ENCODE peak calls at places on chromosome 1, in nine cellular contexts. F is cardiac fibroblast, A is left lung, S is Kasumi-1, K is GM12891, T is SK-N-SH, G is SHP77, W is NCI-H1417 treated with DMSO at 0.1 percent for 48 hours, Z is fibroblast of the aortic adventitia. V is an unnamed sample.

GRCh38 chr1:54886724-54887664 is at the start of gene DHCR24:
- DNase-seq in G (peak; percentile 89), Z (peak; percentile 73), S (peak; percentile 82), F (peak; percentile 85), K (peak; percentile 97), W (no peak), T (peak; percentile 99), A (peak; percentile 87), V (peak; percentile 90)

GRCh38 chr1:221494670-221495069 is 247.2 kb downstream of the DUSP10 start:
- DNase-seq in W (no peak), S (no peak), F (peak; percentile 53), G (no peak), Z (peak; percentile 31), T (no peak), A (no peak), K (no peak), V (peak; percentile 83)

GRCh38 chr1:35120458-35121133 is 41.4 kb downstream of the ZMYM1 start:
- DNase-seq in W (no peak), K (peak; percentile 49), T (peak; percentile 11), S (no peak), G (no peak), Z (peak; percentile 13), A (no peak), F (peak; percentile 23), V (peak; percentile 13)

GRCh38 chr1:184748767-184749166 is 5.9 kb downstream of the EDEM3 start:
- DNase-seq in W (no peak), S (no peak), K (no peak), G (no peak), T (no peak), Z (peak; percentile 43), F (no peak), A (no peak), V (no peak)

GRCh38 chr1:204451352-204452124 is 39.9 kb upstream of the PPP1R15B start:
- DNase-seq in G (no peak), F (no peak), K (no peak), W (no peak), A (no peak), Z (no peak), S (no peak), T (no peak), V (no peak)

GRCh38 chr1:10283318-10283984 is 73.1 kb downstream of the KIF1B start:
- DNase-seq in Z (no peak), K (peak; percentile 6), T (no peak), A (no peak), S (no peak), W (no peak), F (no peak), G (no peak), V (peak; percentile 73)

GRCh38 chr1:6515771-6516170 is 24.3 kb upstream of the PLEKHG5 start:
- DNase-seq in G (no peak), K (no peak), S (no peak), T (no peak), A (no peak), W (no peak), Z (no peak), F (no peak), V (peak; percentile 76)

GRCh38 chr1:160681067-160681890 is 30.3 kb downstream of the CD48 start:
- DNase-seq in T (peak; percentile 19), A (peak; percentile 74), Z (peak; percentile 40), G (peak; percentile 64), W (no peak), K (no peak), F (peak; percentile 80), S (peak; percentile 93), V (peak; percentile 60)

GRCh38 chr1:14686701-14687100 is 88.2 kb downstream of the KAZN start:
- DNase-seq in T (no peak), F (no peak), A (no peak), W (no peak), Z (no peak), S (no peak), K (no peak), G (no peak), V (no peak)

GRCh38 chr1:80218112-80218511 is 1211.6 kb upstream of the ADGRL4 start:
- DNase-seq in Z (peak; percentile 68), W (no peak), T (peak; percentile 27), K (no peak), F (peak; percentile 71), A (no peak), G (peak; percentile 39), S (peak; percentile 68), V (peak; percentile 74)

GRCh38 chr1:158930504-158930903 is 848 bp upstream of the PYHIN1 start:
- DNase-seq in W (no peak), T (no peak), Z (no peak), G (no peak), F (peak; percentile 0), A (no peak), S (no peak), K (no peak), V (no peak)

GRCh38 chr1:29805122-29805895 is 569.0 kb downstream of the PTPRU start:
- DNase-seq in S (no peak), Z (no peak), W (no peak), F (no peak), G (no peak), T (peak; percentile 15), A (no peak), K (no peak), V (peak; percentile 14)

GRCh38 chr1:43796111-43796581 is 88.8 kb downstream of the ST3GAL3 start:
- DNase-seq in W (no peak), Z (peak; percentile 63), S (peak; percentile 58), T (no peak), A (no peak), K (no peak), F (peak; percentile 73), G (no peak), V (peak; percentile 34)

GRCh38 chr1:182677393-182678098 is 6.8 kb downstream of the RGS8 start:
- DNase-seq in G (no peak), A (no peak), F (no peak), Z (no peak), K (peak; percentile 30), S (peak; percentile 9), T (no peak), W (no peak), V (no peak)

GRCh38 chr1:244778356-244778755 is 57.1 kb upstream of the COX20 start:
- DNase-seq in W (no peak), F (peak; percentile 44), Z (peak; percentile 70), S (no peak), A (no peak), K (no peak), G (no peak), T (no peak), V (peak; percentile 78)

GRCh38 chr1:239896569-239896968 is 195.1 kb upstream of the FMN2 start:
- DNase-seq in G (no peak), Z (no peak), A (no peak), T (peak; percentile 37), S (no peak), K (no peak), W (no peak), F (no peak), V (no peak)

GRCh38 chr1:85502625-85503083 is 37.7 kb upstream of the DDAH1 start:
- DNase-seq in F (peak; percentile 90), W (no peak), T (peak; percentile 48), A (no peak), K (no peak), S (peak; percentile 59), G (peak; percentile 2), Z (peak; percentile 84), V (peak; percentile 70)

GRCh38 chr1:20430355-20431290 is 55.4 kb downstream of the CAMK2N1 start:
- DNase-seq in A (no peak), F (peak; percentile 43), K (peak; percentile 58), W (no peak), T (peak; percentile 86), S (peak; percentile 23), G (peak; percentile 45), Z (peak; percentile 34), V (peak; percentile 37)

GRCh38 chr1:199472025-199472424 is 555.5 kb upstream of the NR5A2 start:
- DNase-seq in Z (peak; percentile 45), G (no peak), F (peak; percentile 32), W (no peak), T (no peak), A (no peak), K (no peak), S (no peak), V (no peak)

GRCh38 chr1:41417335-41417682 is 56.1 kb downstream of the FOXO6 start:
- DNase-seq in T (no peak), S (no peak), F (no peak), Z (no peak), G (no peak), W (no peak), K (no peak), A (no peak), V (no peak)

GRCh38 chr1:165356876-165357275 is 361 bp upstream of the LMX1A start:
- DNase-seq in W (no peak), G (no peak), A (no peak), Z (no peak), F (no peak), K (no peak), T (no peak), S (no peak), V (no peak)

GRCh38 chr1:41578712-41579335 is 94.3 kb upstream of the EDN2 start:
- DNase-seq in F (peak; percentile 27), A (no peak), K (no peak), Z (peak; percentile 11), G (peak; percentile 32), S (no peak), W (no peak), T (peak; percentile 27), V (peak; percentile 40)

GRCh38 chr1:245575710-245576109 is 420.9 kb downstream of the KIF26B start:
- DNase-seq in W (no peak), T (no peak), F (peak; percentile 67), G (no peak), S (no peak), Z (peak; percentile 44), A (no peak), K (no peak), V (peak; percentile 46)

GRCh38 chr1:191953516-191953915 is 204.7 kb upstream of the RGS18 start:
- DNase-seq in T (no peak), F (no peak), S (no peak), Z (no peak), A (no peak), K (no peak), G (no peak), W (no peak), V (no peak)

GRCh38 chr1:233081686-233082085 is 131.3 kb downstream of the NTPCR start:
- DNase-seq in T (peak; percentile 5), A (no peak), K (no peak), G (no peak), Z (no peak), S (peak; percentile 27), W (no peak), F (peak; percentile 22), V (peak; percentile 25)

GRCh38 chr1:170267317-170267716 is 121.6 kb downstream of the NTMT2 start:
- DNase-seq in K (no peak), S (no peak), Z (peak; percentile 42), A (no peak), W (no peak), T (no peak), F (peak; percentile 40), G (no peak), V (no peak)

GRCh38 chr1:30877205-30877912 is 31.2 kb downstream of the SDC3 start:
- DNase-seq in K (no peak), Z (peak; percentile 95), F (peak; percentile 93), G (no peak), T (no peak), W (no peak), S (peak; percentile 56), A (peak; percentile 84), V (no peak)

GRCh38 chr1:11784993-11785769 is 20.6 kb downstream of the MTHFR start:
- DNase-seq in Z (peak; percentile 54), W (no peak), K (peak; percentile 77), A (peak; percentile 70), G (peak; percentile 49), T (peak; percentile 93), S (no peak), F (peak; percentile 75), V (peak; percentile 81)

GRCh38 chr1:36572142-36572715 is 89.5 kb upstream of the CSF3R start:
- DNase-seq in T (no peak), F (no peak), A (no peak), G (no peak), W (no peak), Z (no peak), K (no peak), S (no peak), V (no peak)

GRCh38 chr1:222815367-222815765 is 527 bp downstream of the DISP1 start:
- DNase-seq in A (peak; percentile 59), F (no peak), K (no peak), S (no peak), G (peak; percentile 69), T (peak; percentile 69), Z (peak; percentile 37), W (peak; percentile 38), V (peak; percentile 63)

GRCh38 chr1:58060548-58061170 is 485.9 kb downstream of the OMA1 start:
- DNase-seq in Z (no peak), K (no peak), F (no peak), A (no peak), T (no peak), G (no peak), W (no peak), S (no peak), V (no peak)